ENCODE peak calls at places on chromosomes 4 and X, in nine cellular contexts. O is myocyte; M is lung; T is lower lobe of right lung; P is NCI-H345; U is activated CD4-positive, alpha-beta T cell treated with anti-CD3 and anti-CD28 coated beads, Interleukin-2, amount 50 U/mL, for 24 hours; F is brain microvascular endothelial cell; V is lower leg skin; G is PC-9. J is an unnamed sample.
A peak's percentile ranks its signal among the peaks of the same experiment; 100 is the strongest.

GRCh38 chrX:67714004-67714403 is 170.2 kb downstream of the AR start:
- DNase-seq in V (no peak), T (no peak), P (no peak), O (no peak), G (no peak), F (no peak), U (no peak), M (no peak), J (no peak)

GRCh38 chr4:3421470-3421869 is 20.3 kb upstream of the HGFAC start:
- DNase-seq in U (no peak), F (no peak), P (no peak), V (no peak), O (no peak), T (peak; percentile 36), G (no peak), M (no peak), J (no peak)

GRCh38 chr4:178970433-178971140 is 1528.3 kb upstream of the AGA start:
- DNase-seq in U (no peak), M (no peak), V (no peak), F (no peak), P (no peak), O (no peak), T (no peak), G (no peak), J (no peak)

GRCh38 chr4:169117591-169118081 is 107.6 kb upstream of the CBR4 start:
- DNase-seq in F (peak; percentile 66), U (no peak), G (no peak), O (peak; percentile 51), V (no peak), P (no peak), M (no peak), T (no peak), J (no peak)

GRCh38 chr4:44674471-44674870 is 3.7 kb upstream of the GUF1 start:
- DNase-seq in F (no peak), G (no peak), M (no peak), U (no peak), V (no peak), O (no peak), T (no peak), P (no peak), J (no peak)

GRCh38 chrX:39261446-39262147 is 460.3 kb downstream of the MID1IP1 start:
- DNase-seq in F (peak; percentile 27), M (no peak), O (peak; percentile 35), U (peak; percentile 19), G (no peak), T (no peak), V (no peak), P (peak; percentile 32), J (no peak)

GRCh38 chrX:70422886-70423336 is at the start of gene GDPD2:
- DNase-seq in F (no peak), T (no peak), M (no peak), O (peak; percentile 61), P (peak; percentile 78), U (no peak), V (no peak), G (no peak), J (no peak)

GRCh38 chr4:148454835-148455234 is 12.6 kb upstream of the NR3C2 start:
- DNase-seq in U (no peak), F (no peak), G (no peak), O (no peak), T (no peak), V (no peak), M (no peak), P (no peak), J (no peak)

GRCh38 chrX:48899078-48899410 is 1.3 kb downstream of the PQBP1 start:
- DNase-seq in P (no peak), M (no peak), F (no peak), G (no peak), T (no peak), V (no peak), O (no peak), U (no peak), J (no peak)

GRCh38 chrX:15797707-15798106 is 7.4 kb downstream of the ZRSR2 start:
- DNase-seq in M (no peak), V (no peak), O (peak; percentile 19), F (no peak), T (no peak), P (no peak), G (no peak), U (no peak), J (no peak)

GRCh38 chr4:81131066-81131465 is 84.0 kb downstream of the PRKG2 start:
- DNase-seq in G (no peak), O (no peak), U (no peak), T (no peak), F (no peak), V (no peak), P (no peak), M (no peak), J (no peak)

GRCh38 chr4:99853993-99854392 is 37.4 kb downstream of the DAPP1 start:
- DNase-seq in F (no peak), V (no peak), P (peak; percentile 36), T (no peak), O (no peak), U (no peak), M (no peak), G (no peak), J (no peak)

GRCh38 chr4:56907009-56907408 is 691 bp upstream of the REST start:
- DNase-seq in M (no peak), P (no peak), T (no peak), V (peak; percentile 83), F (no peak), G (no peak), U (no peak), O (no peak), J (no peak)

GRCh38 chr4:74190919-74191397 is 33.0 kb downstream of the MTHFD2L start:
- DNase-seq in T (no peak), U (no peak), F (no peak), M (no peak), G (no peak), O (no peak), V (no peak), P (peak; percentile 14), J (no peak)

GRCh38 chrX:139907078-139907477 is 25.8 kb downstream of the ATP11C start:
- DNase-seq in M (no peak), F (no peak), U (no peak), T (no peak), G (no peak), O (no peak), P (no peak), V (no peak), J (no peak)

GRCh38 chr4:8840006-8840793 is 31.4 kb downstream of the HMX1 start:
- DNase-seq in T (peak; percentile 24), P (no peak), U (no peak), O (no peak), F (no peak), V (peak; percentile 70), G (no peak), M (no peak), J (no peak)

GRCh38 chr4:38385286-38386010 is 278.6 kb upstream of the KLF3 start:
- DNase-seq in U (no peak), O (no peak), V (no peak), T (no peak), F (no peak), P (no peak), G (peak; percentile 65), M (no peak), J (no peak)

GRCh38 chrX:120205816-120206753 is 44.5 kb upstream of the ZBTB33 start:
- DNase-seq in P (no peak), V (no peak), G (peak; percentile 37), F (no peak), T (no peak), M (no peak), O (peak; percentile 75), U (no peak), J (no peak)

GRCh38 chr4:128663325-128663724 is 146.2 kb upstream of the JADE1 start:
- DNase-seq in U (no peak), P (no peak), O (no peak), M (no peak), F (no peak), G (no peak), V (no peak), T (no peak), J (no peak)

GRCh38 chrX:10014462-10015373 is 47.6 kb downstream of the CLDN34 start:
- DNase-seq in F (peak; percentile 68), T (peak; percentile 93), V (peak; percentile 96), U (peak; percentile 33), G (peak; percentile 63), O (peak; percentile 81), P (peak; percentile 86), M (peak; percentile 90), J (peak; percentile 40)

GRCh38 chr4:78650106-78651021 is 98.8 kb downstream of the ANXA3 start:
- DNase-seq in U (no peak), P (no peak), F (peak; percentile 80), G (peak; percentile 88), M (no peak), T (no peak), V (no peak), O (peak; percentile 51), J (no peak)

GRCh38 chr4:168724960-168725359 is 228.1 kb downstream of the PALLD start:
- DNase-seq in T (no peak), M (no peak), G (no peak), F (peak; percentile 33), P (peak; percentile 48), V (no peak), U (no peak), O (no peak), J (no peak)

GRCh38 chrX:49073641-49074575 is at the start of gene PRAF2:
- DNase-seq in T (peak; percentile 96), V (peak; percentile 97), G (peak; percentile 33), M (peak; percentile 93), O (peak; percentile 90), F (peak; percentile 87), U (peak; percentile 83), P (peak; percentile 94), J (peak; percentile 64)

GRCh38 chrX:136608295-136608933 is 39.5 kb upstream of the CD40LG start:
- DNase-seq in G (no peak), P (no peak), V (no peak), U (no peak), O (no peak), T (peak; percentile 46), M (no peak), F (no peak), J (no peak)

J was measured in C1 segment of cervical spinal cord.